ENCODE peak calls at places on chromosomes 5 and 9, in four cellular contexts. R is mesenchymal stem cell, Q is IMR-90, Y is mesendoderm. W is an unnamed sample.

GRCh38 chr5:93791520-93791972 is 50.1 kb upstream of the POU5F2 start:
- DNase-seq in Y (peak; percentile 42), R (peak; percentile 37), Q (peak; percentile 61), W (no peak)

GRCh38 chr5:33781286-33781685 is 110.5 kb downstream of the ADAMTS12 start:
- DNase-seq in Y (peak; percentile 80), Q (peak; percentile 89), R (peak; percentile 93), W (peak; percentile 11)

GRCh38 chr9:127608104-127608966 is 3.7 kb upstream of the STXBP1 start:
- DNase-seq in Q (peak; percentile 38), Y (peak; percentile 89), R (peak; percentile 66), W (peak; percentile 68)

GRCh38 chr5:179422840-179423523 is 77.7 kb upstream of the ADAMTS2 start:
- DNase-seq in Q (no peak), Y (no peak), R (no peak), W (no peak)

GRCh38 chr9:137063311-137064026 is 6.9 kb downstream of the SAPCD2 start:
- DNase-seq in R (no peak), Y (no peak), Q (no peak), W (no peak)

GRCh38 chr9:131587906-131588305 is 42.6 kb downstream of the PRRT1B start:
- DNase-seq in Y (no peak), Q (no peak), R (no peak), W (no peak)

GRCh38 chr9:126386088-126386487 is 59.5 kb downstream of the MVB12B start:
- DNase-seq in Y (peak; percentile 62), R (no peak), Q (no peak), W (no peak)

GRCh38 chr9:3528466-3528865 is 2.7 kb upstream of the RFX3 start:
- DNase-seq in R (no peak), Q (no peak), Y (no peak), W (no peak)

GRCh38 chr9:120985759-120986353 is 59.3 kb upstream of the TRAF1 start:
- DNase-seq in Q (peak; percentile 79), R (peak; percentile 74), Y (peak; percentile 85), W (peak; percentile 41)

GRCh38 chr5:75681125-75681830 is 36.0 kb downstream of the POC5 start:
- DNase-seq in Q (peak; percentile 60), R (peak; percentile 62), Y (peak; percentile 30), W (no peak)

GRCh38 chr5:69491838-69492390 is 676 bp upstream of the OCLN start:
- DNase-seq in Q (no peak), Y (no peak), R (no peak), W (no peak)
- H3K18ac ChIP-seq in Q (no peak overlapping the region), Y (peak overlapping the region; percentile 13), R (no peak overlapping the region), W (peak overlapping the region; percentile 99)

GRCh38 chr9:26535146-26535545 is 357.5 kb downstream of the CAAP1 start:
- DNase-seq in Q (no peak), R (no peak), Y (peak; percentile 58), W (no peak)

GRCh38 chr9:26537211-26537610 is 355.4 kb downstream of the CAAP1 start:
- DNase-seq in Y (peak; percentile 7), Q (no peak), R (no peak), W (no peak)

DNA sequence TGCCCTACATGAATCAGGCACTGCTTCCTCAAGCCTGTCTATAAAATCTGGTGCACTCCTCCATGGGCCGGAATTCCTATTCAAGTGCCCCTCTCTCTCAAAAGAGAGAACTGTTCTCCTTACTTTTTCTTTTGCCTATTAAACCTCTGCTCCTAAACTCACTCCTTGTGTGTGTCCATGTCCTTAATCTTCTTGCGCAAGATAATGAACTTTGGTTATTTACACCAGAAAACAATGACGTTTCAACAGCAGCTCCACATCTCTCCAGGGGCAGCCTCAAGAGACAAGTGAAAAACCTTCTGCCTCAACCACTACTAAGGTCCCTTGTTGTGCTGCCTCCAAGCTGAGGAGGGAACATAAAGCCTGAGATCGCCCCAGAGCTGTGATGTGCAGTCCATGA is 352.5 kb downstream of the CAAP1 start:
- DNase-seq in Y (no peak), R (no peak), Q (no peak), W (no peak)
- H3K18ac ChIP-seq in Y (no peak overlapping the region), R (no peak overlapping the region), Q (no peak overlapping the region), W (no peak overlapping the region)

DNA sequence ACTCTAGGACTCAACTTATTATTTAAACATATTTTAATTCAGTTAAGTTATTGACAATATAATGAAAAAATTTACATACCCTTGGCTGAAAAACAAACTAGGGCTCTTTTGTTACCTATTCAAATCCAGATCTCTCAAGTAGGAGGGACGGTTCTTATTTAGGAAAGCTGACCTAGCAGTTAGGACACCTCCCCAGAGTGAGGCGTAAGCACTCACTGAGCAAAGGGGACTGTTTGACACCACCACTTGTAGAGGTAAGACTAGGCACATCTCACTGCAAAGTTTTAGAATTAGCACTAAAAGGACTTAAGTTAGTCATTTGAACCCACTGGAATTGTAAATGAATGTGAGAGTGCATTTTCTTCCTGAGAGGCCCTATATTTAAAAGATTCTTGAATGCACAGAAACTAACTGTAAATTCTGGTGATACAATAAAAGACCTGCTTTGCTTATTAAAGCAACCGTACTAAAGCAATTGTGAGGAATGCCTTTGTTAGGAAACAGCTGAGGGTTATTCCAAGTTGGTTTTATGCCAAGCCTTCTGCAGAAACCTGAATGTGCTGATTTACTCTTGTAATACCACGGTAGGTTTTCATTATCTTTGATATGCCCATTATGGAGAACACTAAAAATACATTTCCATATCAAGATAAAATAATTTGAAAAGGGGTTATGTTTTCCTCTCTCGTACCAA is 16.2 kb downstream of the HACD4 start:
- DNase-seq in Q (peak; percentile 34), Y (peak; percentile 49), R (no peak), W (no peak)
- H3K18ac ChIP-seq in Q (no peak overlapping the region), Y (no peak overlapping the region), R (no peak overlapping the region), W (no peak overlapping the region)

GRCh38 chr9:105341784-105342183 is 97.3 kb downstream of the SLC44A1 start:
- DNase-seq in R (peak; percentile 52), Q (peak; percentile 56), Y (no peak), W (no peak)

GRCh38 chr9:105338308-105338707 is 93.9 kb downstream of the SLC44A1 start:
- DNase-seq in R (peak; percentile 55), Q (no peak), Y (no peak), W (no peak)

GRCh38 chr9:105344283-105344682 is 99.8 kb downstream of the SLC44A1 start:
- DNase-seq in Q (no peak), Y (no peak), R (no peak), W (no peak)

DNA sequence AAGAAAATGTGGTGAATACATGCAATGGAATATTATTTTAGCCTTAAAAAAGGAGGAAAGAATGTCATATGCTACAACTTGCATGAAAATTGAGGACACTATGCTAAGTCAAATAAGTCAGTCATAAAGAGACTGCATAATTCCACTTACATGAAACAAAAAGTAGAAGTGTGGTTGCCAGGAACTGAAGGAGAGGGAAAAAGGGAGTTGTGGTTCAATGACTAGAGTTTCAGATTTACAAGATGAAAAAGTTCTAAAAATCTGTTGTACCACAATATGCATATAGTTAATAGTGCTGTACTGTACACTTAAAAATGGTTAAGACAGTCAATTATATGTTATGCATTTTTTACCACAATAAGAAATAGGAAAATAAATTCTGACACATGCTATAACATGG is 95.4 kb downstream of the SLC44A1 start:
- DNase-seq in R (no peak), Q (no peak), Y (no peak), W (no peak)
- H3K18ac ChIP-seq in R (no peak overlapping the region), Q (no peak overlapping the region), Y (no peak overlapping the region), W (no peak overlapping the region)

DNA sequence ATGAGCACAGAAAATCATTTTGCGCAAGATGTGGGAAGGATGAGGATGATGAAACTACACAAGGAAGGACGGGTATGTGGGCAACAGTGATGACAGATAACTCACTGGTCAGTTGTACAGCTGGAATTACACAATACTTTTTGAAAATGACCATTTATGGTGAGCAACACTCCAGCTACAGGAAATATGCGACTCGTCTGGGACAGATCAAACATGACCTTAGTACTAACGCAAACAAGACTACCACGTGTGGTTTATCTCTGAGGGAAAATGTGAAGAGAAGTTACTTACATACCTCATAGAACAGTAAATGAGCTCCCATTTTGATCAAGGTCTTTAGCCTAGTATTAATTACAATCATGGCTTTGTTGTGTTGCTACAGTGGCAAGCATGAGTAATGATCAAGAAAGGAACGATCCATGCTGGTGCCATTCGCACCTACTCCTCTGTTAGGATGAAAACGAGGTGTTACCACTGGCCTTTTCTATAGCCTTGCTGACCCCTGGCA is 456.9 kb downstream of the BNC2 start:
- DNase-seq in R (peak; percentile 96), Q (peak; percentile 98), Y (no peak), W (no peak)
- H3K18ac ChIP-seq in R (peak overlapping the region; percentile 30), Q (peak overlapping the region; percentile 93), Y (no peak overlapping the region), W (no peak overlapping the region)

DNA sequence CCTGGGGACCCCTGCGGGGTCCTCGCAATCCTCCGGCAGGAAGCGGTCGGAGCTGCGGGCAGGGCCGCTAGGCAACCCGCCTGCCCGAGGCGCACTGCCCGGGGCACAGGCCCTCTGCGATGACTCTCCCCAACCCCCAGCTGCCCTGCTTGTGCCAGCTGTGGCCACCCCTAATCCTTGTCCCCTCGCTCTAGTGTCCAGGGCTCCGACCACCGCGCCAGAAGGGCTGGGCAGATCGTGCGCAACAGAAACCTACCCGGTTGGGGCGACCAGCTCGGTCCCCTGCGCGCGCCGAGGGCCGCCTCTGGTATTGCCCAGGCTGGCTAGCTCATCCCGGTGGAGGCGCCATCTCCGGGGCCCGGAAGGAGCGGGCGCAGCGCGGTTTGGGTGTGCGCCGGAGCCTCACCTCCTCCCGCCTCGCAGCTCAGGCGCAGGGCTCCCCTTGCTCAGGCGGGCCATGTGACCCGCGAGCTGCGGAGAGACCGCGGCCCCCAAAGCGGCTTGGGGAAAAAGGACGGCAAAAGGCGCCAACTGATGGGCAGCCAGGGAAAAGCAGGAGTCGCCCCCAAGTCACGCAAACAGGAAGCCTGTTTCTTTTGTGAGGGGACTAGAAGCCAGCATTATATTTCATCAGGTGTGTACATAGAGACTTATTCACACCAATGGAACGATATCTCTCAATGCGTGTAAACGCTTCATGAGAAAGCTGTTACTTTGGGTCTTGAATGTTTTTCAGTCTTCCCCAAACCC is 46.8 kb upstream of the RNF20 start:
- DNase-seq in Y (peak; percentile 85), R (peak; percentile 72), Q (peak; percentile 54), W (peak; percentile 69)
- H3K18ac ChIP-seq in Y (peak overlapping the region; percentile 42), R (peak overlapping the region; percentile 89), Q (peak overlapping the region; percentile 43), W (peak overlapping the region; percentile 93)

W was measured in neuronal stem cell.